ENCODE peak calls at places on chromosomes 2 and 18, in nine cellular contexts. One of them, this sample, is unnamed.

GRCh38 chr18:623760-624620 is 27.2 kb downstream of the CLUL1 start:
- DNase-seq in GM03348: peak
- DNase-seq in D721Med: no peak
- DNase-seq in amniotic stem cell: peak
- DNase-seq in T1000: peak
- DNase-seq in transverse colon: peak
- DNase-seq in activated T-helper 2 cell treated with anti-CD3 and anti-CD28 coated beads, Interferon-gamma antibody, Interleukin-2, Interleukin-4, amounts not matched to agents 10 μg/mL and 5 μg/mL and 100 μg/mL, durations not matched to agents 14 hours and 24 hours and 36 hours: peak
- DNase-seq in CD8-positive, alpha-beta T cell: peak
- DNase-seq in cardiac muscle cell: peak
- DNase-seq in this sample: peak

GRCh38 chr2:28340312-28341202 is 52.1 kb upstream of the FOSL2 start:
- DNase-seq in GM03348: no peak
- DNase-seq in T1000: no peak
- DNase-seq in amniotic stem cell: no peak
- DNase-seq in activated T-helper 2 cell treated with anti-CD3 and anti-CD28 coated beads, Interferon-gamma antibody, Interleukin-2, Interleukin-4, amounts not matched to agents 10 μg/mL and 5 μg/mL and 100 μg/mL, durations not matched to agents 14 hours and 24 hours and 36 hours: no peak
- DNase-seq in CD8-positive, alpha-beta T cell: no peak
- DNase-seq in transverse colon: no peak
- DNase-seq in cardiac muscle cell: no peak
- DNase-seq in D721Med: no peak
- DNase-seq in this sample: no peak

GRCh38 chr2:64479259-64480198 is 25.6 kb downstream of the LGALSL start:
- DNase-seq in CD8-positive, alpha-beta T cell: no peak
- DNase-seq in activated T-helper 2 cell treated with anti-CD3 and anti-CD28 coated beads, Interferon-gamma antibody, Interleukin-2, Interleukin-4, amounts not matched to agents 10 μg/mL and 5 μg/mL and 100 μg/mL, durations not matched to agents 14 hours and 24 hours and 36 hours: no peak
- DNase-seq in GM03348: no peak
- DNase-seq in transverse colon: no peak
- DNase-seq in D721Med: no peak
- DNase-seq in amniotic stem cell: no peak
- DNase-seq in cardiac muscle cell: no peak
- DNase-seq in T1000: no peak
- DNase-seq in this sample: no peak

GRCh38 chr2:120628248-120628647 is 107.4 kb upstream of the GLI2 start:
- DNase-seq in GM03348: no peak
- DNase-seq in cardiac muscle cell: no peak
- DNase-seq in CD8-positive, alpha-beta T cell: no peak
- DNase-seq in transverse colon: no peak
- DNase-seq in amniotic stem cell: no peak
- DNase-seq in activated T-helper 2 cell treated with anti-CD3 and anti-CD28 coated beads, Interferon-gamma antibody, Interleukin-2, Interleukin-4, amounts not matched to agents 10 μg/mL and 5 μg/mL and 100 μg/mL, durations not matched to agents 14 hours and 24 hours and 36 hours: no peak
- DNase-seq in T1000: no peak
- DNase-seq in D721Med: no peak
- DNase-seq in this sample: no peak

GRCh38 chr2:17303054-17303453 is 215.2 kb downstream of the RAD51AP2 start:
- DNase-seq in GM03348: peak
- DNase-seq in transverse colon: no peak
- DNase-seq in cardiac muscle cell: peak
- DNase-seq in T1000: no peak
- DNase-seq in activated T-helper 2 cell treated with anti-CD3 and anti-CD28 coated beads, Interferon-gamma antibody, Interleukin-2, Interleukin-4, amounts not matched to agents 10 μg/mL and 5 μg/mL and 100 μg/mL, durations not matched to agents 14 hours and 24 hours and 36 hours: no peak
- DNase-seq in amniotic stem cell: peak
- DNase-seq in D721Med: no peak
- DNase-seq in CD8-positive, alpha-beta T cell: no peak
- DNase-seq in this sample: no peak

GRCh38 chr18:39591647-39592046 is 2026.0 kb upstream of the CELF4 start:
- DNase-seq in D721Med: no peak
- DNase-seq in CD8-positive, alpha-beta T cell: no peak
- DNase-seq in activated T-helper 2 cell treated with anti-CD3 and anti-CD28 coated beads, Interferon-gamma antibody, Interleukin-2, Interleukin-4, amounts not matched to agents 10 μg/mL and 5 μg/mL and 100 μg/mL, durations not matched to agents 14 hours and 24 hours and 36 hours: no peak
- DNase-seq in T1000: no peak
- DNase-seq in GM03348: no peak
- DNase-seq in amniotic stem cell: no peak
- DNase-seq in transverse colon: no peak
- DNase-seq in cardiac muscle cell: no peak
- DNase-seq in this sample: no peak

GRCh38 chr2:39266139-39266805 is 22.5 kb upstream of the CDKL4 start:
- DNase-seq in GM03348: no peak
- DNase-seq in transverse colon: no peak
- DNase-seq in cardiac muscle cell: no peak
- DNase-seq in CD8-positive, alpha-beta T cell: no peak
- DNase-seq in amniotic stem cell: no peak
- DNase-seq in T1000: no peak
- DNase-seq in activated T-helper 2 cell treated with anti-CD3 and anti-CD28 coated beads, Interferon-gamma antibody, Interleukin-2, Interleukin-4, amounts not matched to agents 10 μg/mL and 5 μg/mL and 100 μg/mL, durations not matched to agents 14 hours and 24 hours and 36 hours: no peak
- DNase-seq in D721Med: no peak
- DNase-seq in this sample: no peak

GRCh38 chr18:9916067-9916684 is 2.4 kb downstream of the VAPA start:
- DNase-seq in activated T-helper 2 cell treated with anti-CD3 and anti-CD28 coated beads, Interferon-gamma antibody, Interleukin-2, Interleukin-4, amounts not matched to agents 10 μg/mL and 5 μg/mL and 100 μg/mL, durations not matched to agents 14 hours and 24 hours and 36 hours: no peak
- DNase-seq in cardiac muscle cell: peak
- DNase-seq in CD8-positive, alpha-beta T cell: no peak
- DNase-seq in T1000: no peak
- DNase-seq in amniotic stem cell: no peak
- DNase-seq in D721Med: no peak
- DNase-seq in transverse colon: no peak
- DNase-seq in GM03348: no peak
- DNase-seq in this sample: no peak

GRCh38 chr18:26227051-26227672 is 917 bp downstream of the TAF4B start:
- DNase-seq in amniotic stem cell: no peak
- DNase-seq in cardiac muscle cell: peak
- DNase-seq in transverse colon: no peak
- DNase-seq in GM03348: peak
- DNase-seq in D721Med: no peak
- DNase-seq in CD8-positive, alpha-beta T cell: no peak
- DNase-seq in activated T-helper 2 cell treated with anti-CD3 and anti-CD28 coated beads, Interferon-gamma antibody, Interleukin-2, Interleukin-4, amounts not matched to agents 10 μg/mL and 5 μg/mL and 100 μg/mL, durations not matched to agents 14 hours and 24 hours and 36 hours: no peak
- DNase-seq in T1000: no peak
- DNase-seq in this sample: no peak

GRCh38 chr2:197846789-197847188 is 42.4 kb downstream of the PLCL1 start:
- DNase-seq in CD8-positive, alpha-beta T cell: no peak
- DNase-seq in amniotic stem cell: no peak
- DNase-seq in cardiac muscle cell: peak
- DNase-seq in T1000: no peak
- DNase-seq in D721Med: no peak
- DNase-seq in GM03348: no peak
- DNase-seq in activated T-helper 2 cell treated with anti-CD3 and anti-CD28 coated beads, Interferon-gamma antibody, Interleukin-2, Interleukin-4, amounts not matched to agents 10 μg/mL and 5 μg/mL and 100 μg/mL, durations not matched to agents 14 hours and 24 hours and 36 hours: no peak
- DNase-seq in transverse colon: no peak
- DNase-seq in this sample: no peak

GRCh38 chr2:11784747-11785610 is 38.5 kb downstream of the LPIN1 start:
- DNase-seq in CD8-positive, alpha-beta T cell: peak
- DNase-seq in T1000: no peak
- DNase-seq in cardiac muscle cell: peak
- DNase-seq in D721Med: peak
- DNase-seq in GM03348: peak
- DNase-seq in transverse colon: peak
- DNase-seq in amniotic stem cell: peak
- DNase-seq in activated T-helper 2 cell treated with anti-CD3 and anti-CD28 coated beads, Interferon-gamma antibody, Interleukin-2, Interleukin-4, amounts not matched to agents 10 μg/mL and 5 μg/mL and 100 μg/mL, durations not matched to agents 14 hours and 24 hours and 36 hours: peak
- DNase-seq in this sample: peak

GRCh38 chr2:55490554-55490953 is 29.0 kb upstream of the CFAP36 start:
- DNase-seq in D721Med: no peak
- DNase-seq in activated T-helper 2 cell treated with anti-CD3 and anti-CD28 coated beads, Interferon-gamma antibody, Interleukin-2, Interleukin-4, amounts not matched to agents 10 μg/mL and 5 μg/mL and 100 μg/mL, durations not matched to agents 14 hours and 24 hours and 36 hours: no peak
- DNase-seq in amniotic stem cell: no peak
- DNase-seq in GM03348: peak
- DNase-seq in transverse colon: peak
- DNase-seq in cardiac muscle cell: peak
- DNase-seq in CD8-positive, alpha-beta T cell: no peak
- DNase-seq in T1000: no peak
- DNase-seq in this sample: no peak

GRCh38 chr2:168545439-168546082 is 89.5 kb downstream of the CERS6 start:
- DNase-seq in CD8-positive, alpha-beta T cell: no peak
- DNase-seq in T1000: no peak
- DNase-seq in cardiac muscle cell: peak
- DNase-seq in amniotic stem cell: peak
- DNase-seq in D721Med: no peak
- DNase-seq in GM03348: peak
- DNase-seq in transverse colon: no peak
- DNase-seq in activated T-helper 2 cell treated with anti-CD3 and anti-CD28 coated beads, Interferon-gamma antibody, Interleukin-2, Interleukin-4, amounts not matched to agents 10 μg/mL and 5 μg/mL and 100 μg/mL, durations not matched to agents 14 hours and 24 hours and 36 hours: no peak
- DNase-seq in this sample: no peak

This sample was measured in HAP-1.